ENCODE peak calls at places on chromosomes 12 and 14, in four cellular contexts. K, N, G and H are unnamed samples. For H3K4me1, the result is how much of the 10 kb centered on the place peaks cover.

GRCh38 chr12:57941165-57941894 is at the start of gene ATP23:
- DNase-seq in K (peak), N (peak), G (peak), H (peak)

GRCh38 chr12:98373019-98373554 is 142.3 kb upstream of the TMPO start:
- DNase-seq in K (peak), N (no peak), G (no peak), H (no peak)

GRCh38 chr12:127191124-127191523 is 1075.8 kb upstream of the TMEM132C start:
- DNase-seq in K (peak), N (no peak), G (no peak), H (no peak)

GRCh38 chr12:19223695-19224094 is 94.2 kb downstream of the PLEKHA5 start:
- DNase-seq in K (no peak), N (no peak), G (no peak), H (no peak)

GRCh38 chr14:91152499-91152898 is 38.6 kb downstream of the DGLUCY start:
- DNase-seq in K (no peak), N (no peak), G (no peak), H (no peak)

GRCh38 chr12:114440450-114441383 is 34.8 kb upstream of the TBX5 start:
- DNase-seq in K (no peak), N (peak), G (no peak), H (no peak)

GRCh38 chr12:118034429-118035193 is 18.1 kb downstream of the RFC5 start:
- DNase-seq in K (peak), N (peak), G (no peak), H (no peak)

GRCh38 chr12:1529862-1530591 is 64.4 kb downstream of the FBXL14 start:
- DNase-seq in K (no peak), N (peak), G (peak), H (peak)

GRCh38 chr12:46983959-46984833 is 95.2 kb upstream of the PCED1B start:
- DNase-seq in K (peak), N (peak), G (no peak), H (no peak)

GRCh38 chr12:89454080-89454848 is 70.3 kb downstream of the GALNT4 start:
- DNase-seq in K (peak), N (peak), G (no peak), H (peak)

GRCh38 chr12:65836419-65837197 is 12.3 kb downstream of the HMGA2 start:
- DNase-seq in K (no peak), N (no peak), G (no peak), H (no peak)

GRCh38 chr12:24668563-24668962 is 280.3 kb downstream of the BCAT1 start:
- DNase-seq in K (no peak), N (no peak), G (no peak), H (no peak)

GRCh38 chr12:16130359-16130758 is 147.1 kb downstream of the SLC15A5 start:
- DNase-seq in K (no peak), N (no peak), G (no peak), H (no peak)

GRCh38 chr12:18165422-18165871 is 75.5 kb upstream of the RERGL start:
- DNase-seq in K (no peak), N (no peak), G (no peak), H (no peak)

GRCh38 chr12:102567031-102567985 is 86.9 kb upstream of the IGF1 start:
- DNase-seq in K (no peak), N (no peak), G (no peak), H (no peak)

GRCh38 chr12:42332301-42332894 is 6.4 kb downstream of the PPHLN1 start:
- DNase-seq in K (peak), N (no peak), G (no peak), H (peak)

GRCh38 chr14:73236752-73237218 is 521 bp upstream of the PAPLN start:
- DNase-seq in K (no peak), N (no peak), G (no peak), H (no peak)
- H3K4me1 ChIP-seq in K (under half), N (under half), G (half or more), H (under half)

GRCh38 chr14:30974628-30975027 is 50.8 kb upstream of the AP4S1 start:
- DNase-seq in K (no peak), N (no peak), G (no peak), H (no peak)
- H3K4me1 ChIP-seq in K (under half), N (under half), G (under half), H (under half)

DNA sequence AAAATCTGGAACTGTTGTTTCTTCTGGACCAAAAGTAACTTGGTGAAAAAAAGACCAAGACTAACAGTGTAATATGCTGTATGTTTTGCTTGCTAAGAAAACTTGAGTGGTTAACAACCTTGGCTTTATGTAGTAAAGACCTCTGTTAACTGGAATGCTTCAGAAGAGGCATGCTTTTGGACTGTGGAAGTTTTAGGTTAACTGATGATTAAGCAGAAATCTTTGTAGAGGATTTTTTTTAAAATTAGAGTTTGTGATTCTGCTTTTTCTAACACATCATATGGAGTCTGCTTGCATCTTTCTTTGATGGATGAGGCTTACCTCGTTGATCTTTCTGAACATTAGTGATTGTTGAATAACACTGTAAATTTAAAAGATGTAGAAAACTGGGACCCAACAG is 17.5 kb downstream of the PELI2 start:
- DNase-seq in K (no peak), N (no peak), G (no peak), H (no peak)
- H3K4me1 ChIP-seq in K (under half), N (under half), G (under half), H (under half)

GRCh38 chr12:109598428-109598854 is 24.8 kb downstream of the MVK start:
- DNase-seq in K (no peak), N (no peak), G (no peak), H (no peak)
- H3K4me1 ChIP-seq in K (under half), N (under half), G (under half), H (under half)

GRCh38 chr12:10718279-10718821 is 4.8 kb downstream of the YBX3 start:
- DNase-seq in K (peak), N (no peak), G (no peak), H (no peak)
- H3K4me1 ChIP-seq in K (half or more), N (under half), G (half or more), H (half or more)